ENCODE peak calls at places on chromosomes 1 and 21, in nine cellular contexts. I is astrocyte, R is left ventricle myocardium inferior, V is mammary epithelial cell, W is uterus, Z is heart left ventricle, C is body of pancreas, Y is hepatocyte, E is lung. U is an unnamed sample. For H3K4me1 and H3K27me3, the result is how much of the 10 kb centered on the place peaks cover.

GRCh38 chr1:37673920-37674319 is 18.4 kb upstream of the CDCA8 start:
- DNase-seq in E (no peak), I (no peak), Z (no peak), W (no peak), R (no peak), V (no peak), C (no peak), Y (no peak), U (no peak)

GRCh38 chr21:35525443-35525842 is 476.3 kb upstream of the RUNX1 start:
- DNase-seq in V (peak), Z (no peak), R (no peak), E (no peak), W (no peak), C (no peak), Y (no peak), I (no peak), U (no peak)

GRCh38 chr1:40281852-40282251 is 23.8 kb downstream of the ZMPSTE24 start:
- DNase-seq in Y (no peak), V (no peak), E (no peak), Z (no peak), I (no peak), W (no peak), R (no peak), C (no peak), U (no peak)

GRCh38 chr1:37036667-37037053 is 2.3 kb upstream of the GRIK3 start:
- DNase-seq in Z (no peak), C (no peak), Y (no peak), V (no peak), E (no peak), R (no peak), I (no peak), W (no peak), U (no peak)

GRCh38 chr1:116360435-116361173 is 12.4 kb upstream of the ATP1A1 start:
- DNase-seq in Y (no peak), W (no peak), R (no peak), Z (no peak), I (no peak), C (no peak), E (no peak), V (no peak), U (peak)

GRCh38 chr1:65584399-65584798 is 163.9 kb downstream of the LEPR start:
- DNase-seq in I (no peak), C (no peak), Z (no peak), E (no peak), V (no peak), Y (no peak), R (no peak), W (no peak), U (no peak)

GRCh38 chr1:179295356-179295755 is 1.8 kb downstream of the SOAT1 start:
- DNase-seq in W (no peak), Z (no peak), I (no peak), Y (no peak), C (peak), R (no peak), V (no peak), E (no peak), U (no peak)

GRCh38 chr1:164625004-164625617 is 66.1 kb downstream of the PBX1 start:
- DNase-seq in Y (no peak), C (no peak), I (no peak), W (no peak), Z (no peak), R (no peak), V (no peak), E (no peak), U (no peak)

GRCh38 chr1:62384276-62385005 is 52.4 kb upstream of the USP1 start:
- DNase-seq in R (no peak), Z (no peak), C (peak), V (peak), W (no peak), I (peak), E (no peak), Y (peak), U (peak)

GRCh38 chr21:31945576-31945975 is 72.8 kb downstream of the HUNK start:
- DNase-seq in E (no peak), V (no peak), W (no peak), I (peak), R (no peak), C (peak), Y (peak), Z (no peak), U (peak)

GRCh38 chr21:16912075-16912474 is 600.8 kb upstream of the CXADR start:
- DNase-seq in I (peak), E (no peak), Y (no peak), Z (no peak), W (no peak), R (no peak), C (no peak), V (no peak), U (peak)

GRCh38 chr1:2234762-2235113 is 6.6 kb downstream of the SKI start:
- DNase-seq in W (no peak), V (no peak), C (no peak), Y (no peak), E (no peak), Z (no peak), I (no peak), R (no peak), U (no peak)

GRCh38 chr1:67194209-67194863 is 28.1 kb downstream of the IL23R start:
- DNase-seq in Z (no peak), W (no peak), V (no peak), R (no peak), Y (no peak), C (no peak), E (no peak), I (peak), U (no peak)

GRCh38 chr1:147611021-147611426 is 59.3 kb downstream of the ACP6 start:
- DNase-seq in V (no peak), W (no peak), Y (no peak), I (no peak), Z (no peak), R (no peak), E (no peak), C (no peak), U (no peak)

GRCh38 chr1:26826261-26827201 is at the start of gene ZDHHC18:
- DNase-seq in V (peak), W (peak), E (peak), R (peak), I (peak), C (peak), Z (peak), Y (peak), U (peak)

GRCh38 chr1:119675349-119676343 is 27.6 kb upstream of the ZNF697 start:
- DNase-seq in E (peak), I (peak), Y (peak), W (peak), Z (no peak), R (peak), C (peak), V (peak), U (peak)

GRCh38 chr1:26546819-26547218 is 17.3 kb downstream of the RPS6KA1 start:
- DNase-seq in R (no peak), Z (no peak), E (no peak), I (no peak), C (no peak), Y (no peak), V (no peak), W (no peak), U (no peak)

GRCh38 chr21:36132691-36133090 is 2.2 kb upstream of the CBR3 start:
- DNase-seq in Z (no peak), Y (no peak), C (no peak), V (no peak), I (no peak), W (no peak), R (peak), E (no peak), U (no peak)

GRCh38 chr1:201530741-201531521 is 8.0 kb upstream of the NAV1 start:
- DNase-seq in R (peak), W (peak), C (peak), E (peak), I (peak), Z (peak), Y (peak), V (peak), U (peak)

GRCh38 chr1:2627746-2628145 is 5.1 kb downstream of the MMEL1 start:
- DNase-seq in W (no peak), R (no peak), C (no peak), E (no peak), V (no peak), I (no peak), Y (no peak), Z (peak), U (no peak)

GRCh38 chr1:85617582-85618237 is 37.1 kb downstream of the CCN1 start:
- DNase-seq in Y (no peak), W (no peak), C (no peak), R (no peak), V (no peak), E (no peak), Z (no peak), I (peak), U (no peak)

GRCh38 chr1:173328961-173329360 is 121.8 kb upstream of the TNFSF4 start:
- DNase-seq in V (no peak), Y (no peak), E (no peak), R (no peak), Z (no peak), I (no peak), W (no peak), C (no peak), U (no peak)

GRCh38 chr1:173329747-173330146 is 122.6 kb upstream of the TNFSF4 start:
- DNase-seq in C (no peak), I (peak), Y (no peak), Z (no peak), W (no peak), V (no peak), E (no peak), R (no peak), U (no peak)

GRCh38 chr1:173333581-173333980 is 126.5 kb upstream of the TNFSF4 start:
- DNase-seq in Y (no peak), W (no peak), C (no peak), V (no peak), R (no peak), Z (no peak), E (no peak), I (peak), U (no peak)

GRCh38 chr1:173332026-173332425 is 124.9 kb upstream of the TNFSF4 start:
- DNase-seq in E (no peak), I (peak), R (peak), V (no peak), Y (no peak), Z (no peak), C (peak), W (peak), U (no peak)

DNA sequence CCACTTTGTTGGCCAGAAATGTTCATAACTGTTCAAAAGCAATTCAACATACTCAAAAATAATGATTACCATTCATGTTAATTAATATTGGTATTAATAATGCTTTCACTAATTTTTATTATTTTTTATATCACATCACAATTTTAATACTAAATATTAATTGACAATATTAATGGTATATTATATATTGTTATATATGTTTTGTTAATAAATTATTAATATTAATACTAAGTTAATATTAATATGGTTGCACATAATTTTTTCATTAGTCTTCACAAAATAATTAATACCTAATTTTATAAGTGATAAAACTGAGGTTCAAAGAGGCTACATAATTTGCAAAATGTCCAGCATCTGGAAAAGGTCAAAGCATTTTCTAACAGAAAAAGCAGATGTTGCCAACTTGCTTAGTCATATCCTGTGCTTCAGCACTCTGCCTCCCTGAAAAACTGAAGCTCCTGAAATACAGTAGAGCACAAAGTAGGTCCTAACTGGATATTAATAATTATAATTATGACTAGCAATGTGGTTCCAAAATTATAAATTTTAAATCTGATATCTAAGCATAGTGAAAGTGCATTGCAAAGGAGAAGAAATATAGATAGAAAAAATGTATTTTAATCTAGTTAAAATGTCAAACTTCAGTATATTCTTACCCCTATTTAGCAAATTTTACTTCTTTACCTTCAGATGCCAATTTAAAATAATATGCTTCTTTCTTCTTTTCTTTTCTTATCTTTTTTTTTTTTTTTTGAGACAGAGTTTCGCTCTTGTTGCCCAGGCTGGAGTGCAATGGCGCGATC is 123.2 kb upstream of the TNFSF4 start:
- DNase-seq in R (no peak), Y (no peak), E (no peak), W (no peak), Z (no peak), V (peak), C (peak), I (peak), U (no peak)
- H3K27ac ChIP-seq in R (peak), Y (no peak), E (no peak), W (no peak), Z (peak), V (no peak), C (peak), I (peak), U (no peak)

DNA sequence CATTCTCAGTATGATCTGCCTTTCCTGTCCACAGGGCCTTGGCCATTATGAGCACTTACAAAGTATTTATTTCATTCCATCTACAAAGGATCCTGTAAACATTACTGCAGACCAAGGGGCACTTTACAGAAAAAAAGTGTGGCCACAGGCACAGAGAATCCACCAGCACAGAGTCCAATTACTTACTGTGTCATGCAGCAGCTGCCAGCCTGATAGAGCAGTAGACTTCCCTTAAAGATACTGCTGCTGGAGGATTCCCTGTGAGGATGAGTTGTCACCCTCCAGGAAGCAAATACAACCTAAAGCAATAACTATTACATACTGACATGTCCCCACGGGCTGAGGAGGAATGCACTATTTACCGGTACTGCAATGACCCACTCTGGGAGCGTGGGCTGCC is 97.1 kb upstream of the COG2 start:
- DNase-seq in I (no peak), E (no peak), R (no peak), C (no peak), V (no peak), Y (no peak), Z (no peak), W (no peak), U (no peak)
- H3K4me1 ChIP-seq in I (under half), E (under half), R (under half), C (under half), V (under half), Y (under half), Z (under half), W (under half), U (under half)

GRCh38 chr1:90724361-90724760 is 7.3 kb upstream of the BARHL2 start:
- DNase-seq in V (no peak), C (no peak), I (no peak), E (no peak), Y (no peak), W (no peak), R (no peak), Z (no peak), U (no peak)

GRCh38 chr1:90723561-90724108 is 6.5 kb upstream of the BARHL2 start:
- DNase-seq in V (no peak), Y (no peak), W (no peak), I (no peak), Z (no peak), C (no peak), R (no peak), E (no peak), U (no peak)

GRCh38 chr1:90721210-90722194 is 4.4 kb upstream of the BARHL2 start:
- DNase-seq in I (peak), C (peak), W (no peak), Y (peak), V (peak), E (no peak), Z (peak), R (no peak), U (peak)

GRCh38 chr1:90724926-90725325 is 7.8 kb upstream of the BARHL2 start:
- DNase-seq in Y (no peak), E (no peak), I (no peak), V (no peak), W (no peak), Z (no peak), R (no peak), C (no peak), U (no peak)

DNA sequence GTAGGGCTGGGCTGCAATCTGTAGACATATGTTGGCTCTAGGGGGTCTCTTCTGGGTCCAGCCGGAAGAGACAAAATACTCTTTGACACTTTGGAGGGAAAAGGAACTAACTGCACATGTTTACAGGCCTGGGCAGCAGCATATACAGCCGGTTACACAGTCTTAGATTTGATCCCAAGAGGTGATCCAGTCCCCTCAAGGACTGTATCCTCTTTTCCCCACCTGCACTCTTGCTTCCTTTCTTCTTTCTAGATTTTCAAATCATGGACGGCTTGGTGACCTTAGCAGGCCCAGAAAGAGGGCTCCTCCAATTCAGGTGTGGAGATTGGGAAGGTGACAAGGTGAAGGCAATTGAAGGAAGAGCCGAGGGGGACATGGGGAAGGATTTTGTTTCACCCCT is 5.8 kb upstream of the BARHL2 start:
- DNase-seq in Z (no peak), Y (no peak), E (no peak), V (no peak), R (no peak), I (no peak), W (no peak), C (no peak), U (no peak)
- H3K27me3 ChIP-seq in Z (half or more), Y (half or more), E (under half), V (half or more), R (half or more), I (half or more), W (half or more), C (under half), U (half or more)

GRCh38 chr1:151005729-151006330 is 872 bp downstream of the MINDY1 start:
- DNase-seq in I (no peak), E (no peak), Y (no peak), Z (no peak), V (peak), R (no peak), C (no peak), W (no peak), U (no peak)

GRCh38 chr1:151009206-151009587 is 948 bp downstream of the PRUNE1 start:
- DNase-seq in V (no peak), Y (no peak), C (no peak), R (no peak), W (no peak), I (peak), E (no peak), Z (no peak), U (no peak)

GRCh38 chr1:151008244-151009205 is at the start of gene PRUNE1:
- DNase-seq in R (peak), Y (peak), V (peak), E (peak), W (peak), I (peak), C (peak), Z (peak), U (peak)

GRCh38 chr1:151007853-151008243 is 401 bp upstream of the PRUNE1 start:
- DNase-seq in E (no peak), V (no peak), C (no peak), Y (no peak), I (no peak), R (no peak), Z (no peak), W (no peak), U (no peak)

GRCh38 chr1:151006331-151007052 is at the start of gene MINDY1:
- DNase-seq in V (peak), I (peak), Y (peak), W (peak), Z (peak), R (peak), C (peak), E (peak), U (peak)
- H3K27ac ChIP-seq in V (peak), I (peak), Y (peak), W (peak), Z (peak), R (peak), C (peak), E (peak), U (peak)

DNA sequence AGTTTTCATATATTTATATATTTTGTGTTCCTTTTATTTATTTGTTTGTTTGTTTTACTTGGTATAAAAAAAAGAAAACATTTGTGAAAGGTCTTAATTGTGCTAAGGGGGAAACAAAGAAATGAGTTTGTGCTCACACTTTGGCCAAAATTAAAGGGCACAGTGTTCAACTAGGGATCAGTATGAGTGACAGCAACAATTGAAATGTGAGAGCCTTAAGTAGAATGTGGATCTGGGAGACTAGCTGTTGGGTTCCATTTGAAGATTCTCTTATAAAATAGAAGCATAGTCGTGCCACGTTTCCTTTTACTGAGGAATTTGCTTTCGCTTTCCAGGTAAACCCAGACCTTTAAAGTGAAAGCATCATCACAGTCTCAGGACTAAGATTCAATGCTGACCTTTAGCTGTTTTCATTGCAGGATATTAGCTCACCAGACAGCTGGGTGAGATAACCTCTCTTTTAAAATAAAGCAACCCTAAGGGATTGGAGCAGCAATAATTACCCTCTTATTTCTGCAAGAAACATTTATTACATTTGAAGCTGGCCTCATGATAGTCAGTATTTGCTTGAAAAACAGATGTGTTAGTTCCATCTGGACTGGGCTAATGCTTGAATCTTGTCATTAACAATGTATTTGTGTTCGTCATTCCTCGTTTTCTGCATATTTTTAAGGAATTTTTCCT is 37.1 kb upstream of the CD55 start:
- DNase-seq in I (no peak), W (no peak), E (no peak), R (no peak), C (no peak), V (no peak), Y (peak), Z (no peak), U (no peak)
- H3K4me1 ChIP-seq in I (under half), W (under half), E (under half), R (under half), C (under half), V (under half), Y (under half), Z (under half), U (under half)

GRCh38 chr1:177063648-177064047 is 100.9 kb downstream of the ASTN1 start:
- DNase-seq in E (no peak), R (no peak), Y (no peak), I (no peak), W (no peak), C (no peak), V (no peak), Z (no peak), U (no peak)

GRCh38 chr1:177065430-177065829 is 99.1 kb downstream of the ASTN1 start:
- DNase-seq in C (no peak), W (no peak), E (no peak), R (no peak), Z (no peak), I (no peak), Y (no peak), V (no peak), U (no peak)

GRCh38 chr1:177069489-177069888 is 95.0 kb downstream of the ASTN1 start:
- DNase-seq in R (no peak), C (no peak), W (no peak), Z (no peak), V (no peak), Y (no peak), I (peak), E (no peak), U (no peak)

DNA sequence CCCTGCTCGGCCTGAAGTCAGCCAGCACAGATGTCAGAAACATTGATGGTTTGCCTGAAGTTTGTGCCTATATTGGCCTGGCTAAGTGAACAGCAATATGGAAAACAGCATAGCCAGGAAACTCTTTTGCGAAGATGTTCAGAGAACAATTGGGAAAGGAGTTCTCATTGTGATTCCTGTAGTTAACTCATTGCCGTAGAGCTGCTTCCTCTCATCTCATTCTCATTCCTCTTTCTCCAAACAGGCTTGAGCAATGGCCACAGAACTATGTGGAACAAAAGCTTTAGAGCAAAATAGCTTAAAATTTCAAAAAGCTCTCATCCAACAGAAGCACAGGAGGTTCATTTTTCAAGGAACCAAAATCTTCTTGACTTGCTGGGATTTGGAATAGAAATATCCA is 96.5 kb downstream of the ASTN1 start:
- DNase-seq in C (no peak), Z (no peak), V (no peak), W (no peak), E (no peak), Y (no peak), R (no peak), I (no peak), U (no peak)
- H3K27me3 ChIP-seq in C (under half), Z (under half), V (under half), W (under half), E (under half), Y (under half), R (under half), I (under half), U (under half)